ENCODE peak calls at places on chromosome 5, in five cellular contexts. R is stomach, X is transverse colon, T is sigmoid colon, P is A549. Q is an unnamed sample.

GRCh38 chr5:110751902-110752762 is 13.3 kb downstream of the SLC25A46 start:
- DNase-seq in R (no peak), X (no peak), T (no peak), P (no peak), Q (no peak)

GRCh38 chr5:78738693-78739300 is 90.2 kb upstream of the LHFPL2 start:
- DNase-seq in R (peak; percentile 61), X (peak; percentile 40), T (no peak), P (no peak), Q (no peak)

GRCh38 chr5:84290161-84290560 is 94.5 kb downstream of the EDIL3 start:
- DNase-seq in R (no peak), X (no peak), T (no peak), P (no peak), Q (no peak)

GRCh38 chr5:79503794-79504495 is 10.0 kb downstream of the HOMER1 start:
- DNase-seq in R (no peak), X (no peak), T (no peak), P (no peak), Q (no peak)

GRCh38 chr5:141669519-141669918 is 12.5 kb downstream of the ARAP3 start:
- DNase-seq in R (no peak), X (no peak), T (no peak), P (no peak), Q (no peak)

GRCh38 chr5:139725073-139725830 is 70.4 kb upstream of the PSD2 start:
- DNase-seq in R (peak; percentile 35), X (no peak), T (peak; percentile 80), P (peak; percentile 73), Q (peak; percentile 47)

GRCh38 chr5:103526164-103526915 is 36.2 kb downstream of the NUDT12 start:
- DNase-seq in R (no peak), X (no peak), T (no peak), P (no peak), Q (no peak)

GRCh38 chr5:142015781-142016533 is 3.1 kb upstream of the GNPDA1 start:
- DNase-seq in R (no peak), X (no peak), T (no peak), P (no peak), Q (no peak)

GRCh38 chr5:173123416-173123815 is 20.9 kb upstream of the BNIP1 start:
- DNase-seq in R (no peak), X (no peak), T (no peak), P (no peak), Q (no peak)

GRCh38 chr5:164504141-164504772 is 998.8 kb downstream of the MAT2B start:
- DNase-seq in R (peak; percentile 36), X (peak; percentile 15), T (no peak), P (peak; percentile 8), Q (no peak)

GRCh38 chr5:112419596-112420110 is 576 bp upstream of the EPB41L4A start:
- DNase-seq in R (peak; percentile 69), X (peak; percentile 71), T (peak; percentile 77), P (peak; percentile 38), Q (peak; percentile 66)

GRCh38 chr5:144309265-144309664 is 138.6 kb downstream of the KCTD16 start:
- DNase-seq in R (no peak), X (no peak), T (no peak), P (no peak), Q (no peak)

GRCh38 chr5:50929174-50929573 is 262.7 kb downstream of the PARP8 start:
- DNase-seq in R (no peak), X (no peak), T (no peak), P (no peak), Q (no peak)

GRCh38 chr5:54719384-54720306 is 202.1 kb downstream of the SNX18 start:
- DNase-seq in R (peak; percentile 53), X (no peak), T (no peak), P (no peak), Q (peak; percentile 31)

GRCh38 chr5:178551059-178551458 is 39.1 kb downstream of the COL23A1 start:
- DNase-seq in R (no peak), X (no peak), T (no peak), P (peak; percentile 27), Q (no peak)

GRCh38 chr5:16980983-16981382 is 44.9 kb upstream of the MYO10 start:
- DNase-seq in R (no peak), X (no peak), T (no peak), P (no peak), Q (no peak)

GRCh38 chr5:156322666-156323065 is 4.3 kb upstream of the SGCD start:
- DNase-seq in R (no peak), X (no peak), T (no peak), P (no peak), Q (no peak)

GRCh38 chr5:179362355-179362754 is 17.1 kb upstream of the ADAMTS2 start:
- DNase-seq in R (no peak), X (no peak), T (no peak), P (no peak), Q (no peak)

GRCh38 chr5:34439601-34440000 is 216.5 kb upstream of the RAI14 start:
- DNase-seq in R (no peak), X (no peak), T (no peak), P (no peak), Q (no peak)

GRCh38 chr5:59828623-59829022 is 64.9 kb downstream of the PDE4D start:
- DNase-seq in R (no peak), X (no peak), T (no peak), P (no peak), Q (no peak)

GRCh38 chr5:125059255-125060050 is 313.0 kb upstream of the ZNF608 start:
- DNase-seq in R (no peak), X (no peak), T (no peak), P (no peak), Q (no peak)

GRCh38 chr5:125064610-125065009 is 318.2 kb upstream of the ZNF608 start:
- DNase-seq in R (no peak), X (no peak), T (no peak), P (no peak), Q (no peak)

GRCh38 chr5:125065736-125066135 is 319.3 kb upstream of the ZNF608 start:
- DNase-seq in R (no peak), X (no peak), T (no peak), P (no peak), Q (no peak)

GRCh38 chr5:125061726-125062125 is 315.3 kb upstream of the ZNF608 start:
- DNase-seq in R (no peak), X (no peak), T (no peak), P (no peak), Q (no peak)

DNA sequence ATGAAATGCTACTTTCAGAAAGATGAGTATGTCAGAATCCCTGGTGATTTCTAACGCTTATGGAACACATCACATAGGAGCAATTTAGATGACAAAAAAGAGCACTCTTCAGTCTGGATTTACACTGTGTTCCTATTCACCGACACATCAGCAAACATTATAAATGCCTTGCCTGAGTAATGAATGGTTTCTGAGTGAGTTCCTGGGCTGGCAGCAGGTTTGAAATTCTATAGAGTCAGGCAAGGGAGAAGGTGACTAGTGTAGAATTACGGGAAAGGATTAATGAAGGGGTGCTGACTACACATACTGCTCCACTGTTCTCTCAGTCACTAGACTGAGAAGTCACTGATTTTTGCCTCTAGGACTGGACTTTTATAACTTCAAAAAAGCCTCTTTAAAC is 318.7 kb upstream of the ZNF608 start:
- DNase-seq in R (no peak), X (no peak), T (no peak), P (no peak), Q (no peak)
- TF ChIP-seq EP300 in R (no peak), X (no peak), T (no peak), P (no peak), Q (no peak)

DNA sequence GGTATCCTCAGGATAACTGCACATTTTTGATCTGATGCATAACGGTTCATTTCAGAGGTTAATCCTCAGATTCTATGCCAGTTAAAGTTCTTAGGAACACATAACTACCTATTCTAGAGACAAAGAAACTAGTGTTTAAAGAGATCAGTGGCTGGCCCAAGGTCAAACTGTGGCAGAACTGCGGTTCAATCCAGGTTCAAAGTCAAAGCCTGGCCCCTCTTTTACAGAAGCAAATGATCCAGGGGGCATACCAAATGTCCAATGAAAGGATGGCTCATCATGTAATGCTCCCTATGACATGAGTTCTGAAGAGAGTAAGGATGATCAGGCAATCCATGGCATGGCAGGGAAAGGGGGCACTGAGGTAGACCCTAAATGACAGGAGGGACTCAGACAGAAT is 283.3 kb downstream of the SPOCK1 start:
- DNase-seq in R (no peak), X (no peak), T (no peak), P (no peak), Q (no peak)
- TF ChIP-seq EP300 in R (no peak), X (no peak), T (no peak), P (no peak), Q (no peak)

DNA sequence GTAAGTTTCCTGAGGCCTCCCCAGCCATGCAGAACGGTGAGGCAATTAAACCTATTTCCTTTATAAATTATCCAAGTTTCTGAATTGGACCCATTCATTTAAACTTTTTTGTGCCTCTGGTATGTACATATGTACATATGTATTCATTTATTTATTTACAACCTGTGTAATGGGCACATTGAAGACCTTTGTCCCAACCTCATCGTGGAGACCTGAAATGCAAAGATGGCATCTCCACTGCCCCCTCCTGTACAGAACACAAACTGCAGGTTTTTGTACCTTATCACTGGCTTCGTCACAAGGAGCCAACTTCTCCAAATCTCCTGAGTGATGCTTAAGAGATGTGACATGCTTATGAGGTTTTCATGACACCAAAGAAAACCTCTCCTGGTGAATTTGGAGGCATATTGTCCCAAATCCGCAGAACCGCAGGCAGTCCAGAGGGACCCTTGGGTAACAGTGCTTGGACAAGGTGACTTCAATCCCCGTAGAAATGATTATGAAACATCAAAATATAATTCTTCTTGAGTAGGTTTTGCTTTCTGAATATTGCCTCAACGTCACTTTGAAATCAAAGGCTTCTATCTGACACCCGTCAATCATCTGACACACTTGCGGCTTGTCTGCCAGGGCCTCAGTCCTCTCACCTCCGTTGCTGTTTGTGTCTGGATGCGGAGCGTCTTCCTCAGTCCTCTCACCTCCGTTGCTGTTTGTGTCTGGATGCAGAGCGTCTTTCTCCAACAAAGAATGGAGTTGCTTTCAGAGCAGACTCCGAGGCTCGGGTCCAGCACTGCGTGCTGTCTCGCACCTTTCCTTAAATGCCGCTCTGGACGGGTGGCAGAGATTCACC is 135.0 kb upstream of the IRX4 start:
- DNase-seq in R (no peak), X (no peak), T (no peak), P (peak; percentile 38), Q (no peak)
- TF ChIP-seq EP300 in R (no peak), X (no peak), T (no peak), P (no peak), Q (no peak)

GRCh38 chr5:170571331-170571731 is 67.5 kb downstream of the KCNIP1 start:
- DNase-seq in R (no peak), X (no peak), T (no peak), P (peak; percentile 57), Q (no peak)

GRCh38 chr5:170572453-170572852 is 68.6 kb downstream of the KCNIP1 start:
- DNase-seq in R (no peak), X (no peak), T (no peak), P (no peak), Q (no peak)

GRCh38 chr5:170571885-170572284 is 68.1 kb downstream of the KCNIP1 start:
- DNase-seq in R (no peak), X (no peak), T (no peak), P (no peak), Q (no peak)

GRCh38 chr5:170573119-170573518 is 69.3 kb downstream of the KCNIP1 start:
- DNase-seq in R (no peak), X (no peak), T (no peak), P (no peak), Q (no peak)

DNA sequence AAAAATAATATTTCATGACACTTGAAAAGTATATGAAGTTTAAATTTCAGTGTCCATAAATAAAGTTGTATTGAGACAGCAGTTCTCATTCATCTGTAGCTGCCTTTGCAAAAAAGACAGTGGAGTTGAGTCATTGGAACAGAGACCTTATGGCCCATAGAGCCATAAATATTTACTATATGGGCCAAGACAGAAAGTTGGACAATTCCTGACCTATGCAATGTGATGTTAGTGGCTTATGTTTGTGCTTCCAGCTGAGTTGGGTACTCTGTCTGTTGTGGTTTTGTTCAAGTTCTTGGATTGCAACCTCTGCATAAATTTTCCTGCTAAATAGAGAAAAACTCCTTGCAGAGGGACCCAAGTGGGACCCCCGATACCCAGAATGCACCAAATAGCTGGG is 69.8 kb downstream of the KCNIP1 start:
- DNase-seq in R (no peak), X (no peak), T (no peak), P (no peak), Q (no peak)
- TF ChIP-seq EP300 in R (no peak), X (no peak), T (no peak), P (no peak), Q (no peak)